ENCODE peak calls at places on chromosomes 5 and 9, in four cellular contexts. L is OCI-LY7, R is fibroblast of pulmonary artery, K is SK-N-SH. A is an unnamed sample.
A peak's percentile ranks its signal among the peaks of the same experiment; 100 is the strongest.

GRCh38 chr9:84567776-84568175 is 101.8 kb upstream of the NTRK2 start:
- DNase-seq in R (no peak), K (no peak), L (no peak), A (no peak)

GRCh38 chr9:128987800-128988199 is 40.3 kb downstream of the NUP188 start:
- DNase-seq in R (peak; percentile 65), K (no peak), L (no peak), A (peak; percentile 91)

GRCh38 chr9:14313951-14314423 is at the start of gene NFIB:
- DNase-seq in R (peak; percentile 71), K (peak; percentile 88), L (peak; percentile 77), A (no peak)

GRCh38 chr5:133150909-133151544 is 99.2 kb downstream of the HSPA4 start:
- DNase-seq in R (no peak), K (no peak), L (no peak), A (no peak)

GRCh38 chr9:108322326-108323098 is 533.3 kb downstream of the ACTL7B start:
- DNase-seq in L (no peak), R (no peak), K (no peak), A (no peak)

GRCh38 chr5:142192799-142193428 is 84.3 kb downstream of the NDFIP1 start:
- DNase-seq in K (no peak), L (no peak), R (no peak), A (no peak)

GRCh38 chr9:15087031-15087417 is 176.8 kb upstream of the FREM1 start:
- DNase-seq in L (no peak), R (no peak), K (peak; percentile 48), A (peak; percentile 91)

GRCh38 chr5:126597156-126597555 is 2.1 kb upstream of the ALDH7A1 start:
- DNase-seq in K (no peak), R (peak; percentile 96), L (no peak), A (peak; percentile 63)

GRCh38 chr5:181185560-181185959 is 19.4 kb downstream of the TRIM7 start:
- DNase-seq in K (no peak), R (no peak), L (no peak), A (no peak)

GRCh38 chr9:372143-372542 is 157.5 kb downstream of the DOCK8 start:
- DNase-seq in L (no peak), K (no peak), R (no peak), A (no peak)

GRCh38 chr5:140329739-140330481 is 16.5 kb downstream of the HBEGF start:
- DNase-seq in L (no peak), K (no peak), R (peak; percentile 43), A (no peak)

GRCh38 chr5:177122566-177122965 is 11.0 kb upstream of the NSD1 start:
- DNase-seq in K (no peak), R (no peak), L (no peak), A (no peak)

GRCh38 chr5:17732351-17732923 is 98.2 kb downstream of the TAF11L14 start:
- DNase-seq in R (no peak), L (no peak), K (no peak), A (no peak)

GRCh38 chr5:3197237-3197636 is 398.4 kb upstream of the IRX1 start:
- DNase-seq in R (no peak), K (no peak), L (no peak), A (no peak)

GRCh38 chr5:89351232-89351631 is 468.2 kb upstream of the MEF2C start:
- DNase-seq in K (no peak), R (peak; percentile 65), L (no peak), A (peak; percentile 73)

GRCh38 chr5:73121109-73121443 is 701 bp downstream of the TMEM171 start:
- DNase-seq in R (peak; percentile 33), L (no peak), K (no peak), A (no peak)

GRCh38 chr9:127606043-127606442 is 6.0 kb upstream of the STXBP1 start:
- DNase-seq in L (no peak), K (no peak), R (no peak), A (no peak)

GRCh38 chr9:127611796-127612790 is at the start of gene STXBP1:
- DNase-seq in R (peak; percentile 85), K (peak; percentile 98), L (peak; percentile 90), A (peak; percentile 69)

GRCh38 chr9:127603226-127603625 is 8.9 kb upstream of the STXBP1 start:
- DNase-seq in R (no peak), K (no peak), L (no peak), A (no peak)

GRCh38 chr9:127612993-127613954 is 1.2 kb downstream of the STXBP1 start:
- DNase-seq in K (peak; percentile 82), L (no peak), R (peak; percentile 50), A (peak; percentile 64)

GRCh38 chr9:127608104-127608966 is 3.7 kb upstream of the STXBP1 start:
- DNase-seq in L (peak; percentile 59), K (peak; percentile 94), R (peak; percentile 45), A (no peak)
- H3K4me3 ChIP-seq in L (peak overlapping the region; percentile 38), K (peak overlapping the region; percentile 53), R (peak overlapping the region; percentile 33), A (no peak overlapping the region)

GRCh38 chr9:132644251-132644650 is 25.5 kb downstream of the DDX31 start:
- DNase-seq in K (peak; percentile 44), R (no peak), L (peak; percentile 27), A (no peak)
- TF ChIP-seq CTCF in K (peak; percentile 41), R (peak; percentile 18), L (peak; percentile 72), A (peak; percentile 24)

GRCh38 chr5:143230676-143230996 is 172.8 kb downstream of the NR3C1 start:
- DNase-seq in K (no peak), L (peak; percentile 38), R (no peak), A (no peak)
- H3K4me3 ChIP-seq in K (no peak overlapping the region), L (peak overlapping the region; percentile 31), R (no peak overlapping the region), A (no peak overlapping the region)

DNA sequence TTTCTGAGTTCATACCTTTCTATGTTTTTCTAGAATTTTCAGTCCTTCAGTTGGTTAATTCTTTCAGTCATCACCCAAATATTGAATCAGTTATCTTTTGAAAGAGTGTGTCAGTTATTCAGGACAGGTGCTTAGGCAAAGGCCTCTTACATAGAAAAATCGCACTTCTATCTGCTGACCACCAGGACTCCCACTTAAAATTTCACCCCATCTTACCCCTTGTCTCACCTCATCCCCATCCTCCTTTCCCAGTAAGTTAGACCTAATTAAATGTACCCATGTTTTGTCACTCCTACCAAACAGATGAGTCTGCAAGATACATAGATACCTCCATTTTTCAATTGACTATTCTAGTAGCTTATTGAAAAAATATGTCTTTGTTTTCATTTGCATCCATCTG is 159.9 kb upstream of the PIK3R1 start:
- DNase-seq in L (no peak), K (no peak), R (no peak), A (no peak)
- TF ChIP-seq CTCF in L (no peak), K (no peak), R (peak; percentile 4), A (no peak)

GRCh38 chr9:2241461-2241874 is 226.3 kb downstream of the SMARCA2 start:
- DNase-seq in K (peak; percentile 33), R (peak; percentile 92), L (peak; percentile 20), A (peak; percentile 78)
- H3K4me3 ChIP-seq in K (peak overlapping the region; percentile 55), R (peak overlapping the region; percentile 61), L (peak overlapping the region; percentile 62), A (peak overlapping the region; percentile 63)

A was measured in AG10803.